ENCODE peak calls at places on chromosomes 12 and 14, in seven cellular contexts. N is A549, R is HepG2, Z is IMR-90, S is upper lobe of left lung, C is K562, X is gastrocnemius medialis. J is an unnamed sample.

GRCh38 chr14:31265701-31266398 is 58.3 kb upstream of the HECTD1 start:
- ATAC-seq in S (no peak), R (peak; percentile 52), C (peak; percentile 68), N (no peak), X (no peak), Z (no peak), J (no peak)

GRCh38 chr14:90087433-90087832 is 25.6 kb downstream of the KCNK13 start:
- ATAC-seq in S (peak; percentile 43), X (no peak), C (no peak), N (peak; percentile 87), R (peak; percentile 85), Z (no peak), J (peak; percentile 61)

GRCh38 chr14:94690486-94690885 is 78.3 kb downstream of the SERPINA3 start:
- ATAC-seq in N (no peak), R (no peak), Z (no peak), C (no peak), S (no peak), X (no peak), J (no peak)

GRCh38 chr12:111268738-111269572 is 99.9 kb downstream of the PHETA1 start:
- ATAC-seq in S (no peak), C (peak; percentile 72), N (no peak), Z (no peak), R (no peak), X (no peak), J (no peak)

GRCh38 chr12:50062733-50063452 is 5.5 kb downstream of the ASIC1 start:
- ATAC-seq in S (no peak), R (no peak), X (no peak), N (no peak), C (no peak), Z (no peak), J (no peak)

GRCh38 chr14:61524211-61524806 is 171.0 kb upstream of the HIF1A start:
- ATAC-seq in R (peak; percentile 51), C (no peak), X (no peak), Z (no peak), N (peak; percentile 40), S (peak; percentile 32), J (peak; percentile 16)

GRCh38 chr12:103848132-103848531 is 7.1 kb upstream of the NT5DC3 start:
- ATAC-seq in R (peak; percentile 92), C (no peak), N (no peak), Z (no peak), X (no peak), S (no peak), J (no peak)

GRCh38 chr12:113854385-113855136 is 111.6 kb downstream of the RBM19 start:
- ATAC-seq in C (peak; percentile 71), N (no peak), S (no peak), Z (no peak), X (no peak), R (no peak), J (no peak)

GRCh38 chr12:102634216-102634615 is 153.9 kb upstream of the IGF1 start:
- ATAC-seq in Z (peak; percentile 63), X (no peak), N (no peak), S (no peak), C (no peak), R (no peak), J (peak; percentile 58)

GRCh38 chr12:103503546-103504480 is 8.0 kb upstream of the C12orf42 start:
- ATAC-seq in N (no peak), C (peak; percentile 94), S (peak; percentile 56), R (peak; percentile 92), Z (no peak), X (no peak), J (no peak)

GRCh38 chr14:55665067-55665700 is 85.2 kb downstream of the KTN1 start:
- ATAC-seq in X (no peak), Z (no peak), S (no peak), C (no peak), R (no peak), N (no peak), J (no peak)

GRCh38 chr12:93113317-93114006 is 184.4 kb upstream of the EEA1 start:
- ATAC-seq in C (no peak), X (no peak), S (no peak), N (no peak), Z (no peak), R (no peak), J (no peak)

GRCh38 chr12:89960607-89961394 is 252.2 kb upstream of the ATP2B1 start:
- ATAC-seq in S (no peak), X (no peak), Z (no peak), C (no peak), R (no peak), N (no peak), J (no peak)

GRCh38 chr12:114684098-114684869 is at the start of gene TBX3:
- ATAC-seq in N (peak; percentile 88), Z (peak; percentile 81), C (peak; percentile 98), X (peak; percentile 92), S (peak; percentile 90), R (peak; percentile 92), J (peak; percentile 91)

GRCh38 chr14:78606111-78606510 is 435.9 kb downstream of the NRXN3 start:
- ATAC-seq in Z (peak; percentile 29), X (no peak), C (no peak), S (no peak), N (no peak), R (no peak), J (no peak)

GRCh38 chr14:24881496-24881895 is 168.5 kb downstream of the STXBP6 start:
- ATAC-seq in X (no peak), Z (no peak), C (no peak), N (no peak), S (no peak), R (no peak), J (no peak)

GRCh38 chr12:113112043-113112899 is 23.3 kb downstream of the RASAL1 start:
- ATAC-seq in N (no peak), C (peak; percentile 16), R (no peak), S (no peak), Z (no peak), X (no peak), J (no peak)

DNA sequence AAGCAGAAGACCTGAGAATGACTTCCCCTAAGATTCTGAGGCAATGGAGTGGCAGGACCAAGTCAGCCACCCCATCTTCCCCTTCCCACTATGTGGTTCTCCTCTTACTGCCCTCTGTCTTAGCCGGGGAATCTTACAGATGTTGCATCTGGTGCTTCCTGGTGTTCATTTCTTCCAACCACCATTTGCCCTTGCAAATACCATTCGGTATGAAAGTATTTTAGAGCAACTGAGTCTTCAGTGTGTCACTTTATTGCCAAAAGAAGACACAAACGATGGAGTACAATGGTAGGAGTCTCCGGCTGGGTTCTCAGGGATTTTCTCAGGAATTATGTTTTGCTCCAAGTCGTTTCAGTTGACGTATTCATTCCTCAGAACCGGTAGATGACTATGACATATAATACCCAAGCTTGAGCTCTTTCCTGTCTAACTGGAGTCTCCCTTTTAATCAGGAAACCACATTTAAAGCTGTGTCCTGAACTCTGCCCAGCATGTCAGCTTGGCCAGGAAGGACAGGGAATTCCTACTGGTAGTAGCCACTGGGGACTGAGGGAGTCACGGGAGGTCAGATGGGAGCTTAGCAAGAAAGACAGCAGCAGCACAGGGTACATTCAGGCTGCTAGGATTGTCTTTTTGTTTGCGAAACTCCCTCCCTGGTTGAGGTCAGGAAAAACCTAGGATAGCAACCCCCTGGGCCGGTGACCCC is 87.0 kb downstream of the SAMD4A start:
- ATAC-seq in C (no peak), S (peak; percentile 12), X (peak; percentile 55), Z (peak; percentile 2), N (no peak), R (peak; percentile 88), J (peak; percentile 48)
- TF ChIP-seq CTCF in C (no peak), S (peak; percentile 6), X (no peak), Z (no peak), N (no peak), R (peak; percentile 9), J (no peak)

GRCh38 chr14:99467338-99468075 is 13.2 kb downstream of the SETD3 start:
- ATAC-seq in C (no peak), R (peak; percentile 39), Z (no peak), S (peak; percentile 61), X (peak; percentile 77), N (peak; percentile 15), J (no peak)

GRCh38 chr14:99468081-99468480 is 12.6 kb downstream of the SETD3 start:
- ATAC-seq in S (no peak), Z (no peak), N (no peak), R (peak; percentile 42), X (no peak), C (no peak), J (no peak)

GRCh38 chr14:99466719-99467118 is 13.9 kb downstream of the SETD3 start:
- ATAC-seq in Z (no peak), C (no peak), R (peak; percentile 39), X (no peak), N (no peak), S (no peak), J (no peak)

GRCh38 chr14:99471731-99472130 is 8.9 kb downstream of the SETD3 start:
- ATAC-seq in S (no peak), R (no peak), X (no peak), Z (no peak), C (no peak), N (no peak), J (no peak)

GRCh38 chr14:99468836-99469592 is 11.6 kb downstream of the SETD3 start:
- ATAC-seq in R (no peak), Z (no peak), X (no peak), S (no peak), C (no peak), N (no peak), J (no peak)
- TF ChIP-seq POLR2A in R (no peak), Z (no peak), X (no peak), S (no peak), C (no peak), N (no peak), J (no peak)

GRCh38 chr12:11963841-11964471 is 106.8 kb upstream of the BCL2L14 start:
- ATAC-seq in X (no peak), C (no peak), N (no peak), R (no peak), Z (no peak), S (no peak), J (no peak)

GRCh38 chr12:11962795-11963347 is 107.9 kb upstream of the BCL2L14 start:
- ATAC-seq in R (no peak), X (no peak), S (no peak), C (no peak), Z (no peak), N (no peak), J (no peak)

GRCh38 chr12:11961686-11962085 is 109.1 kb upstream of the BCL2L14 start:
- ATAC-seq in S (no peak), Z (no peak), C (no peak), X (no peak), R (no peak), N (no peak), J (no peak)

GRCh38 chr12:11958216-11959091 is 112.3 kb upstream of the BCL2L14 start:
- ATAC-seq in Z (peak; percentile 97), C (no peak), X (no peak), S (no peak), N (peak; percentile 55), R (peak; percentile 32), J (no peak)

GRCh38 chr12:11959117-11959823 is 111.5 kb upstream of the BCL2L14 start:
- ATAC-seq in C (no peak), N (no peak), S (no peak), Z (no peak), R (peak; percentile 80), X (no peak), J (no peak)
- TF ChIP-seq CTCF in C (no peak), N (no peak), S (no peak), Z (no peak), R (no peak), X (no peak), J (no peak)

DNA sequence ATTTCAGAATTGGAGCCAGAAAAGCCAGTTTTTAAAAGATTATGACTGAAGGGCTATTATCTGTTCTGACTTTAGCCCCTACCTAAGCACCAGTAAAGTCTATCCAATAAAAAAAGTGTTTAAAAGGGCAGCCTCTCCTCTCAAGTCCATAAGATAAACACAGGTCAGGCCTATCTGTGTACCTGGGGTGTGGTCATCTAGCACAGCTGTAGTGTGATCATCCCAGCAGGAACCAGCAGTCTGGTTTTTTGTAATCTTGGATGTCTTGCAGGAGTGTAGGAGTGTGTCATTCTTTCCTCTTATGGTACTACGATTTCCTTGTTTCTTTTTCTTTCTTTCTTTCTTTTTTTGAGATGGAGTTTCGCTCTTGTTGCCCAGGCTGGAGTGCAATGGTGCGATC is 6.5 kb downstream of the APPL2 start:
- ATAC-seq in C (peak; percentile 68), S (no peak), R (no peak), Z (no peak), N (no peak), X (no peak), J (no peak)
- TF ChIP-seq POLR2A in C (no peak), S (no peak), R (no peak), Z (no peak), N (no peak), X (no peak), J (no peak)